ENCODE peak calls at places on chromosome 11, in four cellular contexts. O, D, W and V are unnamed samples.

GRCh38 chr11:21988477-21988876 is 204.4 kb upstream of the ANO5 start:
- DNase-seq in O (no peak), D (no peak), W (no peak), V (no peak)

GRCh38 chr11:111322534-111322933 is 24.2 kb downstream of the POU2AF3 start:
- DNase-seq in O (no peak), D (no peak), W (no peak), V (no peak)

GRCh38 chr11:64208086-64208795 is 1.7 kb downstream of the FERMT3 start:
- DNase-seq in O (no peak), D (no peak), W (no peak), V (no peak)

GRCh38 chr11:17563248-17563647 is 16.2 kb downstream of the OTOG start:
- DNase-seq in O (peak; percentile 20), D (no peak), W (no peak), V (no peak)

GRCh38 chr11:13970986-13971385 is 8.5 kb downstream of the SPON1 start:
- DNase-seq in O (peak; percentile 18), D (no peak), W (no peak), V (no peak)

GRCh38 chr11:14021738-14022137 is 59.2 kb downstream of the SPON1 start:
- DNase-seq in O (no peak), D (no peak), W (no peak), V (no peak)

GRCh38 chr11:65419460-65419772 is 3.2 kb upstream of the NEAT1 start:
- DNase-seq in O (no peak), D (no peak), W (no peak), V (no peak)

GRCh38 chr11:86488553-86488952 is 113.9 kb downstream of the CCDC81 start:
- DNase-seq in O (no peak), D (no peak), W (no peak), V (no peak)

GRCh38 chr11:4551346-4551979 is 6.5 kb downstream of the OR52M1 start:
- DNase-seq in O (no peak), D (no peak), W (no peak), V (no peak)

GRCh38 chr11:119728226-119728626 is 774 bp downstream of the NECTIN1 start:
- DNase-seq in O (peak; percentile 22), D (peak; percentile 4), W (no peak), V (no peak)

GRCh38 chr11:88631497-88631896 is 294.0 kb upstream of the CTSC start:
- DNase-seq in O (no peak), D (no peak), W (no peak), V (no peak)

GRCh38 chr11:35862666-35863065 is 81.2 kb upstream of the LDLRAD3 start:
- DNase-seq in O (no peak), D (no peak), W (no peak), V (no peak)

GRCh38 chr11:120142072-120142423 is 4.1 kb upstream of the TRIM29 start:
- DNase-seq in O (no peak), D (no peak), W (no peak), V (no peak)

GRCh38 chr11:12223771-12224536 is 113.6 kb downstream of the MICAL2 start:
- DNase-seq in O (no peak), D (no peak), W (no peak), V (no peak)

GRCh38 chr11:59199546-59200420 is 12.9 kb downstream of the MPEG1 start:
- DNase-seq in O (no peak), D (no peak), W (no peak), V (no peak)

GRCh38 chr11:35511666-35512065 is 13.8 kb downstream of the PAMR1 start:
- DNase-seq in O (peak; percentile 62), D (no peak), W (peak; percentile 64), V (no peak)

GRCh38 chr11:110337570-110338193 is 41.3 kb upstream of the RDX start:
- DNase-seq in O (no peak), D (no peak), W (no peak), V (no peak)